ENCODE peak calls at places on chromosomes 13 and 19, in seven cellular contexts. O is WTC11, S is ascending aorta, V is epithelial cell of esophagus, B is osteocyte, L is AG10803, I is fibroblast of lung. M is an unnamed sample.

GRCh38 chr19:49596954-49597702 is 6.1 kb downstream of the PRR12 start:
- DNase-seq in V (no peak), S (no peak), L (no peak), I (no peak), B (no peak), O (no peak), M (no peak)

GRCh38 chr19:16226184-16226591 is 28.5 kb downstream of the AP1M1 start:
- DNase-seq in L (no peak), O (no peak), V (no peak), B (no peak), I (no peak), S (no peak), M (no peak)

GRCh38 chr19:35901854-35902661 is at the start of gene HCST:
- DNase-seq in O (no peak), B (no peak), V (peak), L (peak), S (no peak), I (peak), M (no peak)

GRCh38 chr13:97555034-97555433 is 121.1 kb downstream of the RAP2A start:
- DNase-seq in V (no peak), L (no peak), S (no peak), I (no peak), O (no peak), B (no peak), M (no peak)

GRCh38 chr19:51926784-51927741 is at the start of gene ZNF613:
- DNase-seq in L (peak), V (peak), B (peak), S (peak), O (peak), I (peak), M (peak)

GRCh38 chr13:48775804-48776203 is 122.1 kb downstream of the CYSLTR2 start:
- DNase-seq in S (no peak), V (peak), O (no peak), I (peak), L (peak), B (no peak), M (no peak)

GRCh38 chr13:37618554-37618953 is 20.0 kb upstream of the POSTN start:
- DNase-seq in I (peak), V (peak), B (no peak), L (peak), S (no peak), O (no peak), M (no peak)

GRCh38 chr13:23990443-23990842 is 93.1 kb upstream of the C1QTNF9B start:
- DNase-seq in O (no peak), B (no peak), S (no peak), L (no peak), V (no peak), I (no peak), M (no peak)

GRCh38 chr19:52527954-52528326 is 472 bp downstream of the ZNF808 start:
- DNase-seq in O (peak), B (no peak), I (peak), L (peak), S (no peak), V (no peak), M (no peak)

GRCh38 chr13:73171242-73171641 is 112.4 kb downstream of the KLF5 start:
- DNase-seq in B (no peak), L (no peak), O (no peak), I (no peak), S (no peak), V (peak), M (no peak)

GRCh38 chr13:35378939-35379338 is 97.5 kb downstream of the MAB21L1 start:
- DNase-seq in V (no peak), O (no peak), I (peak), L (no peak), B (no peak), S (no peak), M (no peak)

GRCh38 chr13:50127017-50127725 is 111.9 kb downstream of the KCNRG start:
- DNase-seq in S (no peak), L (peak), B (no peak), O (peak), I (peak), V (no peak), M (no peak)

GRCh38 chr13:94112227-94112626 is 367.3 kb downstream of the DCT start:
- DNase-seq in I (peak), V (peak), B (no peak), L (peak), O (no peak), S (no peak), M (no peak)

GRCh38 chr13:94112731-94113130 is 366.8 kb downstream of the DCT start:
- DNase-seq in I (no peak), B (no peak), V (no peak), L (no peak), O (no peak), S (no peak), M (no peak)

GRCh38 chr13:94119360-94119936 is 360.0 kb downstream of the DCT start:
- DNase-seq in L (no peak), B (no peak), V (no peak), I (no peak), O (no peak), S (no peak), M (no peak)

GRCh38 chr13:94114166-94114565 is 365.3 kb downstream of the DCT start:
- DNase-seq in O (no peak), L (no peak), V (no peak), I (no peak), B (no peak), S (no peak), M (no peak)

DNA sequence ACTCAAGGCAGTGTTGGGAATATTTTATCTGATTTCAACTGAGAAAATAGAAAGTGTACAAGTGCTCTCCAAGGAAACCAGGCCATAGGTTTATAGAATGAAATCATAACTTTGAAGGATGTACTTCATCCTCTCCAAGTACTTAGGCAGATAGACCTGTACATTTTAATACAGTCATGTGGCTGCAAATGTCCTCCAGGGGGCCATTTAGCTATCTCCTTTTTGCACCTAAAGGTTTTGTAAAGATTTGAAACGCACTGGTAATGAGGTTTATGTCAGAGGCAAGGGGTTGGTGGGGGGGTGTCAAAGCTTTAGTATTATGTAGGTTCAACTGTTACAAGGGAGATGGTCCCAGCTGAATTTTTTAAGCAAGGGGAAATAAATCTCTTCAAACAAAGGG is 364.4 kb downstream of the DCT start:
- DNase-seq in L (no peak), O (no peak), B (no peak), S (no peak), V (no peak), I (no peak), M (no peak)
- TF ChIP-seq CTCF in L (no peak), O (no peak), B (no peak), S (no peak), V (no peak), I (no peak), M (no peak)

GRCh38 chr19:45542234-45542668 is 35.0 kb downstream of the VASP start:
- DNase-seq in I (no peak), O (no peak), B (no peak), L (no peak), V (peak), S (no peak), M (no peak)

GRCh38 chr19:45539460-45539859 is 32.2 kb downstream of the VASP start:
- DNase-seq in B (no peak), O (no peak), L (no peak), V (peak), I (no peak), S (no peak), M (no peak)
- TF ChIP-seq CTCF in B (no peak), O (no peak), L (no peak), V (no peak), I (no peak), S (no peak), M (no peak)

GRCh38 chr19:53659292-53659691 is 27.5 kb downstream of the DPRX start:
- DNase-seq in V (peak), O (peak), I (no peak), B (no peak), S (no peak), L (no peak), M (no peak)
- TF ChIP-seq CTCF in V (peak), O (peak), I (no peak), B (no peak), S (no peak), L (no peak), M (no peak)

DNA sequence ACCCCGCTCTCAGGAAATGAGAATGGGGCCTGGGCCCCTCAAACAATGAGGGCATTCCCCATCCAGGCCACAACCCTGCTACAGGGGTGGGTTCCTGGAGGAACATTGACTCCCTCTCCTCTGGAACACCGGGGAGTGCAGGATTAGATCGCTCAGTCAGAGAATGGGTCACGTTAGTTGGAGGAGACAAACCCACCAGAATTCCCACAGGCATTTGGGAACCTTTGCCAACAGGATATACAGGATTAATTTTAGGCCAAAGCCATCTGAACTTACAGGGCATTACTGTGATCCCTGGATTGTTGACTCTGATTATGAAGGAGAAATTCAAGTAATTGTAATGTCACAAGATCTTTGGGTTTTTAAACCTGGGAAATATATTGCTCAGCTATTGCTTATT is 2.6 kb downstream of the ERVK3-1 start:
- DNase-seq in B (no peak), I (no peak), O (no peak), L (no peak), S (no peak), V (no peak), M (no peak)
- TF ChIP-seq CTCF in B (no peak), I (no peak), O (no peak), L (no peak), S (no peak), V (no peak), M (no peak)

GRCh38 chr19:2087621-2088100 is 8.5 kb downstream of the MOB3A start:
- DNase-seq in O (no peak), I (no peak), V (no peak), S (no peak), L (no peak), B (no peak), M (peak)

GRCh38 chr19:2089727-2090053 is 6.4 kb downstream of the MOB3A start:
- DNase-seq in L (no peak), V (peak), S (no peak), I (no peak), B (no peak), O (no peak), M (no peak)

GRCh38 chr19:2083174-2083854 is 12.8 kb downstream of the MOB3A start:
- DNase-seq in I (no peak), S (no peak), B (no peak), O (no peak), V (no peak), L (no peak), M (peak)

GRCh38 chr19:2084993-2085720 is 11.0 kb downstream of the MOB3A start:
- DNase-seq in L (peak), O (no peak), I (peak), B (no peak), V (peak), S (peak), M (peak)

DNA sequence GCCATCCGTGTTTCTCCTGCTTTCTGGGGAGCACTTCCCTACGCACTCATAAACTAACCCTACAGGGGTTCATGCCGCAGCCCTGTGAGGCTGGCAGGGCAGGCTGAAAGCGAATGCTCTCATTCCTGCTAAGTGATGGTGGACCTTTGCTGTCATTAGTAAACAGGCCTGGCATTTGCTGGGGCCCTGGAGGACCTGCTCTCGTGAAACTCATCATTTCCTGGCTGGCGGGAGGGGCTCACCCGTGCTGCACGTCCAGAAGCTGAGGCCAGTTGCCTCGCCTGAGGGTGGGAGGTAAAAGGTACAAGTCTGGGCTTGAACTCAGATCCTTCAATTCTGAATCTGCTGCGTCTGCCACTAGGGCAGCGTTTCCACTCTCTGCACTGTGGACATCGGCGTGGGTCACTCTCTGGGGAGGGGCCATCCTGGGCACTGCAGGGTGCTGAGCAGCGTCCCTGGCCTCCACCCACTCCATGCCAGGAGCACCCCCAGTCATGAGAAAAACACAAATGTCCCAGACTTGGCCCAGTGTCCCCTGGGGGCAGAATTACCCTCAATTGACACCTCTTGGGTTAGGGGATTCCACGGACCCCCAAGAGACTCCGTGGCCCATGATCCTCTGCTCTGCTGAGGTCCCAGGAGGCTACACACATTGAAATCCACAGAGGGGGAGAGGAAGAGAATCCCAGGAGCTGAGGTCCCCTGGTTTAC is 7.0 kb downstream of the MOB3A start:
- DNase-seq in S (no peak), V (peak), O (no peak), B (no peak), I (peak), L (peak), M (peak)
- TF ChIP-seq CTCF in S (no peak), V (peak), O (no peak), B (no peak), I (no peak), L (no peak), M (no peak)

DNA sequence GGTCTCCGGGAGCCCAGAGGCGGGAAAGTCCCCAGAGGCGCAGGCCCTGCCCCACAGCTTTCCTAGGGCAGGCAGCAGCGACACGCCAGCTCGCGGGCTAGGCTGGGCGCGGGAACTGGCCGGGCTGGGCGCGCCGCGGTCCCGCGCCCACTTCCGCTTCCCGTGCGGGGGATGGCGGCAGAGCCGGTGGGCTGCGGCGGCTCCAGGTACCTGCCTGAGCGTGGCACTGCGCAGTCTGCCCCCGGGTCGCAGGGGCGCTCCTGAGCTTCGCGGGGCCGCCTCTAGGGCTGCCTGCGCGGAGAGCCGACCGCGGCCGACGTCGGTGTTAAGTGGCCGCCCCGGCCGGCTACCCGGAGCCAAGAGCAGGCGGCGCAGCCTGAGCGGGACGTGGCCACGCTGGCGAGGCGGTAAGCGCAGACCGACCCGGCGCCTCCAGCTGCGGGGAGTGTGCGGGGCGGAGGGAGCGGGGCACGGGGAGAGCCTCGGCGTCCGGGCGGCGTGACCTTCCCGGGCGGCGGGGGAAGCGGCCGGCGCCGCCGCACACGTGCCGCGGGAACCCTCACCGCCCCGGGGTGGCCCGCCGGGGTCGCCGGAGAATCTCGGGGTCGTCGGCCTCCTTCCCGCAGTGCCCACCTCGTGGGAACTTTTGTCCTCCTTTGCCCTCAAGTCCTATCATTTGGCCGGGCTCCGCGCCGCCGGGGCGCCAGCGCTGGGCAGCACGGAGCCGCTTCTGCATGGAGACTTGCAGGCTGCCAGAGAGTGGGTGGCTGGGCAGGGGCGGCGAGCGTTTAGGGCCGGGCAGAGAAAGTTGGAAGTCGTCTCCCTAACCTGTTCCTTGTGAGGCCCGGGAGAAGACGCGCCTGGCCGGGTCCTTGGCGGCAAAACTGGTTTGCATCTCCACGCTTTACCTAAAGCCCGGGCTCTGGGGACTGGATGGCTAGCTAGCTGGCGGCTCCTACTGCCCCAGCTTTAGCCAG is 31.4 kb upstream of the MPHOSPH8 start:
- DNase-seq in S (no peak), L (peak), V (peak), I (peak), B (peak), O (peak), M (peak)
- TF ChIP-seq CTCF in S (peak), L (peak), V (no peak), I (no peak), B (peak), O (no peak), M (peak)